ENCODE peak calls at places on chromosomes 5 and 9, in ten cellular contexts. F, D, V, L, O, W, G, A, Q and Z are unnamed samples.

GRCh38 chr5:170178814-170179213 is 54.0 kb upstream of the C5orf58 start:
- DNase-seq in G (no peak), F (no peak), A (no peak), D (no peak), V (no peak), Q (no peak), O (no peak), W (no peak), L (no peak), Z (no peak)

GRCh38 chr9:136611606-136612005 is 51.1 kb upstream of the EGFL7 start:
- DNase-seq in A (no peak), G (no peak), W (no peak), Q (no peak), O (no peak), V (no peak), D (no peak), F (peak), L (no peak), Z (no peak)

GRCh38 chr9:89536145-89536574 is 38.2 kb upstream of the SEMA4D start:
- DNase-seq in A (no peak), W (no peak), Q (no peak), G (no peak), F (no peak), D (no peak), O (no peak), V (no peak), L (no peak), Z (peak)

GRCh38 chr9:34451545-34451944 is 6.8 kb downstream of the FAM219A start:
- DNase-seq in Q (no peak), L (no peak), D (peak), O (no peak), V (no peak), W (no peak), G (no peak), A (no peak), F (no peak), Z (peak)

GRCh38 chr5:139185589-139185988 is 12.6 kb downstream of the SIL1 start:
- DNase-seq in O (no peak), L (no peak), G (no peak), W (no peak), F (no peak), A (no peak), V (no peak), D (no peak), Q (no peak), Z (no peak)

GRCh38 chr5:100828756-100829342 is 74.2 kb downstream of the ST8SIA4 start:
- DNase-seq in V (no peak), F (no peak), A (no peak), W (no peak), Q (no peak), G (no peak), D (no peak), L (no peak), O (no peak), Z (no peak)

GRCh38 chr5:35857004-35857345 is 284 bp downstream of the IL7R start:
- DNase-seq in F (no peak), L (no peak), W (no peak), A (no peak), V (no peak), D (no peak), G (no peak), Q (no peak), O (no peak), Z (no peak)

GRCh38 chr9:127123239-127123935 is 952 bp upstream of the ANGPTL2 start:
- DNase-seq in D (no peak), L (no peak), A (no peak), G (peak), W (no peak), V (peak), Q (no peak), O (no peak), F (peak), Z (no peak)

GRCh38 chr5:31492824-31493223 is 39.1 kb downstream of the DROSHA start:
- DNase-seq in L (no peak), G (no peak), W (no peak), F (no peak), O (no peak), D (peak), A (no peak), Q (no peak), V (no peak), Z (no peak)

GRCh38 chr5:93583799-93584530 is 943 bp downstream of the NR2F1 start:
- DNase-seq in A (no peak), F (no peak), G (no peak), W (no peak), O (no peak), D (peak), Q (peak), L (peak), V (no peak), Z (peak)

GRCh38 chr9:93020785-93021670 is 37.5 kb upstream of the SUSD3 start:
- DNase-seq in D (no peak), G (no peak), O (no peak), A (no peak), V (no peak), Q (no peak), L (no peak), W (no peak), F (no peak), Z (peak)

GRCh38 chr9:81575976-81576375 is 113.4 kb downstream of the TLE1 start:
- DNase-seq in Q (no peak), W (no peak), L (no peak), A (no peak), O (no peak), F (no peak), G (no peak), V (no peak), D (peak), Z (no peak)

GRCh38 chr5:172678902-172679301 is 37.8 kb downstream of the NEURL1B start:
- DNase-seq in V (no peak), Q (no peak), L (no peak), F (peak), A (no peak), G (no peak), W (no peak), O (no peak), D (no peak), Z (no peak)

GRCh38 chr5:92944903-92945629 is 636.0 kb downstream of the NR2F1-AS1 start:
- DNase-seq in F (no peak), G (no peak), A (no peak), L (peak), Q (no peak), D (peak), V (no peak), O (no peak), W (no peak), Z (no peak)

GRCh38 chr9:35108946-35109575 is 6.1 kb upstream of the STOML2 start:
- DNase-seq in L (no peak), Q (no peak), V (no peak), A (no peak), D (no peak), F (no peak), G (peak), O (no peak), W (no peak), Z (peak)

GRCh38 chr9:86202338-86202882 is 57.0 kb downstream of the C9orf153 start:
- DNase-seq in V (no peak), F (no peak), G (peak), O (peak), A (peak), L (peak), W (no peak), Q (no peak), D (peak), Z (peak)

GRCh38 chr5:80739487-80739886 is 84.7 kb upstream of the DHFR start:
- DNase-seq in G (no peak), F (no peak), L (no peak), Q (no peak), W (no peak), A (no peak), V (no peak), O (no peak), D (no peak), Z (no peak)

GRCh38 chr9:27394154-27394825 is 97.3 kb upstream of the EQTN start:
- DNase-seq in A (no peak), W (no peak), V (no peak), G (no peak), Q (no peak), D (no peak), L (no peak), O (no peak), F (no peak), Z (no peak)

DNA sequence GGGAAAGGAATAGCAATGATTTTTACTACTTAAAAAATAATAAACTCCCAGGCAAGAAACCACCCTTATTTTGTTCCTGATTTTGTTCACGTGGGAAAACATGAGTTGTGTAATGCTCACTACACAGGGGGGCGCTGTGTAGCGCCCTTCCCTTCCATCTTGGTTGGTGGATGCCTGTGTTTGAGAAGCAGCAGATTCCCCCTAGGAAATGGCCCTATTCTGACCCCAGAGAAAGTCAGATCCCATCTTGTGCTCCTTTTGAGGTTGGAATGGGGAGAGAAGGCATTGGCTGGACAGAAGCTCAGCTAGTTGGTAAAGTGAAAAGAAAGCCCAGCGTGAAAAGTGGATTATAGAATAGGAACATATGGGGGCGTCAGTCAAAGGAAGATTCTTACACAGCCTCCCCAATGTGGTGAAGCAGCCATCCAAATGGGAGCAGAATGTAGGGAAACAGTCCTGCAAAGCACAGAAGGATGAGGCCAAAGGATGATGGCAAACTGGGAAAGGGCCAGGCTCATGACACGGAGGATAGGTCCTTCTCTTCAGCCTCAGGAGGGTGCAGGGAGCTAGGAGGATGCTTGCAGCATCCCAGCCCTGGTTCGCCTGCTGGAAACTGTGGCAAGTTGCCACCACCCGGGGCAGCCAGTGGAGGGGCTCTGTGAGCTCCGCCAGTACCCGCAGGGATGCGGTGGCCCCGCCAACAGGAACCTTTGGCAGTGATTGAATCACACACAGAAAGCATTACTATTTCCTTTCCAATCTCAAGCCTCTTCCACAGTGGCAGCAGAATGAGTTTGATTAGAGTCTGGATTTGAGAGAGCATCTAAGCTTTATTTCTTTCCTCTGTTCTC is 314.2 kb upstream of the DAP start:
- DNase-seq in W (no peak), Q (no peak), L (no peak), A (no peak), V (no peak), D (no peak), F (no peak), O (no peak), G (no peak), Z (peak)
- TF ChIP-seq CTCF in W (no peak), Q (no peak), L (peak), A (no peak), V (no peak), D (no peak), F (no peak), O (no peak), G (no peak), Z (peak)

GRCh38 chr9:33227741-33228140 is 12.2 kb upstream of the SPINK4 start:
- DNase-seq in A (no peak), G (no peak), L (no peak), V (no peak), O (no peak), Q (no peak), D (no peak), W (no peak), F (no peak), Z (no peak)

GRCh38 chr9:33230756-33231691 is 8.9 kb upstream of the SPINK4 start:
- DNase-seq in F (no peak), W (no peak), V (no peak), D (no peak), G (no peak), O (no peak), A (no peak), L (no peak), Q (no peak), Z (no peak)

GRCh38 chr9:33227013-33227398 is 13.0 kb upstream of the SPINK4 start:
- DNase-seq in L (no peak), W (no peak), D (no peak), O (no peak), G (no peak), Q (no peak), A (no peak), F (peak), V (peak), Z (peak)

GRCh38 chr9:33228606-33229005 is 11.4 kb upstream of the SPINK4 start:
- DNase-seq in O (no peak), A (no peak), F (no peak), W (no peak), Q (no peak), D (no peak), L (no peak), V (no peak), G (no peak), Z (no peak)

DNA sequence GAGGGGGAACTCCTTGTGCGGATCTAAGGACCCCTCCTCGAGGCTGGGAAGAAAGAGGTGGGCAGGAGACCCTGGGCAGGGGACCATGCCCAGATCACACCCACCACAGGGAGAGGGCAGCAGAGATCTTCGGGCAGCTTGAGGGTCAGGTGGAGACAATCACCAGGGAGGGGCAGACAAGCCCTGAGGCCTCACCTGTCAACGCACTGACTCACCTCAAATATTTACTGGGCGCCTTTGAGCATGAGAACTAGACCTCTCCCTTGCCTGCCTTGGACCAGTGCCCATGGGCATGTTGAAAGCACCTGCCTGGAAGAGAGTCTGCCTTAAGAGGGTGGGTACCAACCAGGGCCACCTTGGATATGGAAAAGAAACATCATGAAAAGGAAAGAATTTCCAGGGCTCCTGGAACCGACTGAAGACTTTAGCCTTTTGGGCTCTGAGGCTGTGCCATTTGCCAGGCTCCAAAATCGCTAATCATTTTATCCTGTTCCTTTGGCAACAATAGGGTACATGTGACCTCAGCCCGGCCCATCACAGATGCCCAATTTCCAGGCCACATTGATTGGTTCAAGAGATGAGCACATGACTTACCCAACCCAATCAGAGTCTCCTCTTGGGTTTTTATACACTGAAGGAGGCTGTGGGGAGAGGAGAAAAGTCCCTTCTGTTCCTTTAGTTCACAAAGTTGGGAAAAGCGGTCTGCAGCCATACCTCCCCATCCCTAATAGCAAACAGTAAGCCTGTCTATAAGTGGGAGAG is 10.4 kb upstream of the SPINK4 start:
- DNase-seq in W (no peak), D (no peak), L (peak), V (no peak), A (peak), F (peak), G (no peak), O (peak), Q (no peak), Z (no peak)
- TF ChIP-seq POLR2A in W (no peak), D (no peak), L (no peak), V (no peak), A (no peak), F (no peak), G (no peak), O (no peak), Q (no peak), Z (no peak)

GRCh38 chr5:15693036-15693728 is 193.2 kb downstream of the FBXL7 start:
- DNase-seq in V (no peak), O (no peak), G (no peak), A (no peak), L (no peak), Q (no peak), F (no peak), W (no peak), D (peak), Z (no peak)
- TF ChIP-seq CTCF in V (no peak), O (no peak), G (no peak), A (no peak), L (no peak), Q (no peak), F (no peak), W (no peak), D (no peak), Z (no peak)

GRCh38 chr5:150210644-150211043 is 20.8 kb downstream of the SLC6A7 start:
- DNase-seq in V (no peak), A (no peak), O (no peak), L (no peak), G (no peak), W (no peak), D (no peak), Q (no peak), F (no peak), Z (no peak)

GRCh38 chr5:150209020-150209635 is 19.3 kb downstream of the SLC6A7 start:
- DNase-seq in A (no peak), Q (no peak), W (no peak), G (peak), F (no peak), O (no peak), D (peak), L (no peak), V (peak), Z (peak)

GRCh38 chr5:150213530-150213929 is 23.7 kb downstream of the SLC6A7 start:
- DNase-seq in G (no peak), F (no peak), Q (no peak), A (no peak), O (no peak), D (peak), V (no peak), L (no peak), W (no peak), Z (peak)

GRCh38 chr5:150214289-150214688 is 24.4 kb downstream of the SLC6A7 start:
- DNase-seq in O (no peak), L (no peak), D (peak), A (no peak), V (no peak), W (no peak), Q (no peak), G (no peak), F (no peak), Z (no peak)

DNA sequence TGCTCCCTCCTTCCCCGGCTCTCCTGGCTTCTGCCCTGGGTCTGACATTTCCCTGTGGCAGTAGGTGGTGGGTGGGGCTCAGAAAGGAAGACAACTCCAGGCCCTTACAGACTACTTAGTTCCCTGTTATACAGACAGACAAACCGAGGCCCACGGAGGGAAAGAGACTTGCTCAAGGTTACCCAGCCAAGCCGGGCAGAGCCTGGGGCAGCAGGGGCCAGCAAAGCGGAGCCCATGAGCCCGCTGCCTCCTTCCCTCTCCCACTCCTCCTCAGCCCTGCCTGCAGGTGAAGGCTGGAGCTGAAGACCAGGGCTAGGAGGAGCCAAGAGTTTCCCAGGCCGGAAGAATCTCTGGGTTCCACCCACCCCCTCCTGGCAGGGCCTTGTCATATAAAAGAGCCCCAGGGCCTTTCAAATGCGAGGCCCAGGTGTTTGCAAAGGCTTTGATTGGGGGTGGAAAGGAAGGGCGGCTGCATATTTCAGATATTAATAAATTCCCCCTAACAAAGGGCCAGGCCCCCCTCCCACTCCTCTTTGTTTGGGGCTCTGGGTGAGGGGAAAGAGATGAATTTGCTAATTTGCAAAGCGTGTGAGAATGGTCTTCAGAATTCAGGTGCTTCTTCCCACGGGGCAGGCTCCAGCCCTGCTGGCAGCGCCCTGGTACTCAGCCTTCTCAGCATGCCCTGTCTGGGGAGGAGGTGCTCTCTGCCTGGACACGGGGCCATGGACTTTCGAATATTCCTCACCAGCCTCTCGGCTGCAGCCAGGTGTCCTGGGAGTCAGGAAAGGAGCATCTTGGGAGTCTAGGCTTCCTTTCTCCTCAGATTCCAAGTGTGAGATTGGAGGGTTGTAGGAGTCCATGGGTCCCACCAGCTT is 21.5 kb downstream of the SLC6A7 start:
- DNase-seq in L (no peak), G (no peak), D (no peak), O (no peak), W (no peak), F (no peak), A (no peak), Q (no peak), V (no peak), Z (no peak)
- TF ChIP-seq POLR2A in L (no peak), G (no peak), D (no peak), O (no peak), W (no peak), F (no peak), A (no peak), Q (no peak), V (no peak), Z (no peak)

GRCh38 chr5:168266016-168266415 is 25.4 kb upstream of the WWC1 start:
- DNase-seq in A (no peak), G (no peak), Q (no peak), W (no peak), F (no peak), V (peak), D (no peak), L (no peak), O (no peak), Z (no peak)
- TF ChIP-seq CTCF in A (no peak), G (no peak), Q (no peak), W (no peak), F (no peak), V (no peak), D (no peak), L (no peak), O (no peak), Z (no peak)

GRCh38 chr5:76471994-76472337 is 68.9 kb downstream of the IQGAP2 start:
- DNase-seq in L (no peak), G (no peak), Q (no peak), F (no peak), O (no peak), W (no peak), A (no peak), V (no peak), D (no peak), Z (no peak)
- TF ChIP-seq POLR2A in L (no peak), G (no peak), Q (no peak), F (no peak), O (no peak), W (no peak), A (no peak), V (no peak), D (no peak), Z (no peak)

DNA sequence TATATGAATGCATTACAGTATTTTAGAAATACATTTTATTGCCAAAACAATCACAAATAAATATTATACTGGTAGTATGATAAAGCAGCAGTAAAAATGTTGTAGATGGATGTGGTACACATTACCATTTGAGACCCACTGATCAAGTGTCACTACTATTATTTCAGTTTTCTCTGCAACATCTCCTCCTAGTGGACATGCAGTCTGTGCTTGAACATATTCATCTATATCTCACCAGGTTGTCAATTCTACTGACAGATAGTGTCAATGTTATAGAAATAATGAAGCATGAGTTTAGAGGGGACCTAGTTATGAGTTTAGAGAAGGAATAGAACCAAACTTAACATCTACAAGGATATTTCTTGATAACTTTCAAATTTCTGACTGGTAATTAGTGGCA is 39.2 kb upstream of the ELOVL7 start:
- DNase-seq in A (peak), D (no peak), V (no peak), O (peak), W (no peak), Q (no peak), L (peak), G (no peak), F (no peak), Z (peak)
- TF ChIP-seq CTCF in A (peak), D (no peak), V (no peak), O (peak), W (no peak), Q (peak), L (peak), G (no peak), F (no peak), Z (peak)